ENCODE peak calls at places on chromosomes 11 and 22, in eight cellular contexts. U is mesenteric fat pad; B is iris pigment epithelial cell; T is NCI-H69; N is hypothalamus; O is T-helper 9 cell; H is stimulated activated CD8-positive, alpha-beta memory T cell treated with anti-CD3 and anti-CD28 coated beads, Interleukin-15, amount 100 ng/mL, for 4 hours; I is lower leg skin. L is an unnamed sample.

GRCh38 chr22:49701380-49702067 is 126.1 kb downstream of the BRD1 start:
- DNase-seq in U (no peak), B (no peak), T (no peak), N (no peak), O (no peak), H (no peak), I (peak; percentile 59), L (no peak)

GRCh38 chr22:40107756-40108437 is 69.8 kb upstream of the TNRC6B start:
- DNase-seq in U (no peak), B (peak; percentile 34), T (no peak), N (no peak), O (no peak), H (no peak), I (no peak), L (peak; percentile 90)

GRCh38 chr11:7600205-7600775 is 73.0 kb downstream of the CYB5R2 start:
- DNase-seq in U (no peak), B (peak; percentile 95), T (peak; percentile 16), N (no peak), O (no peak), H (no peak), I (peak; percentile 93), L (peak; percentile 79)

GRCh38 chr11:131666006-131666405 is 295.6 kb downstream of the NTM start:
- DNase-seq in U (no peak), B (no peak), T (no peak), N (no peak), O (no peak), H (no peak), I (no peak), L (peak; percentile 60)

GRCh38 chr22:43829904-43830851 is 18.1 kb upstream of the EFCAB6 start:
- DNase-seq in U (no peak), B (no peak), T (peak; percentile 57), N (no peak), O (no peak), H (no peak), I (peak; percentile 96), L (peak; percentile 83)

GRCh38 chr22:36377022-36377631 is 10.6 kb downstream of the MYH9 start:
- DNase-seq in U (no peak), B (no peak), T (no peak), N (no peak), O (peak; percentile 43), H (no peak), I (no peak), L (no peak)

GRCh38 chr11:12857572-12857971 is 151.5 kb upstream of the RASSF10 start:
- DNase-seq in U (no peak), B (peak; percentile 46), T (no peak), N (no peak), O (no peak), H (no peak), I (no peak), L (no peak)

GRCh38 chr11:64313491-64314145 is 3.7 kb downstream of the TRMT112 start:
- DNase-seq in U (no peak), B (no peak), T (no peak), N (no peak), O (no peak), H (no peak), I (peak; percentile 93), L (peak; percentile 90)

GRCh38 chr22:45804319-45804985 is 132.8 kb downstream of the ATXN10 start:
- DNase-seq in U (no peak), B (no peak), T (no peak), N (no peak), O (no peak), H (no peak), I (no peak), L (peak; percentile 14)

L was measured in GM23248.